ENCODE peak calls at places on chromosomes 13 and 19, in eight cellular contexts. One of them, this sample, is unnamed.

GRCh38 chr13:41960700-41961697 is at the start of gene VWA8:
- DNase-seq in activated naive CD4-positive, alpha-beta T cell treated with Interleukin-2 at 50 U/mL for 16 hours: peak; percentile 87
- DNase-seq in kidney tubule cell: peak; percentile 85
- DNase-seq in cardiac fibroblast: peak; percentile 82
- DNase-seq in foreskin fibroblast: peak; percentile 93
- DNase-seq in T-helper 1 cell: peak; percentile 71
- DNase-seq in COR-L47: peak; percentile 76
- DNase-seq in CD4-positive, CD25-positive, alpha-beta regulatory T cell: peak; percentile 63
- DNase-seq in this sample: peak; percentile 85

GRCh38 chr13:86684402-86684801 is 885.2 kb upstream of the SLITRK6 start:
- DNase-seq in activated naive CD4-positive, alpha-beta T cell treated with Interleukin-2 at 50 U/mL for 16 hours: no peak
- DNase-seq in kidney tubule cell: no peak
- DNase-seq in cardiac fibroblast: no peak
- DNase-seq in foreskin fibroblast: no peak
- DNase-seq in T-helper 1 cell: no peak
- DNase-seq in COR-L47: no peak
- DNase-seq in CD4-positive, CD25-positive, alpha-beta regulatory T cell: no peak
- DNase-seq in this sample: peak; percentile 66

GRCh38 chr13:44710576-44710975 is 134.4 kb upstream of the TSC22D1 start:
- DNase-seq in activated naive CD4-positive, alpha-beta T cell treated with Interleukin-2 at 50 U/mL for 16 hours: no peak
- DNase-seq in kidney tubule cell: peak; percentile 94
- DNase-seq in cardiac fibroblast: peak; percentile 94
- DNase-seq in foreskin fibroblast: peak; percentile 94
- DNase-seq in T-helper 1 cell: no peak
- DNase-seq in COR-L47: no peak
- DNase-seq in CD4-positive, CD25-positive, alpha-beta regulatory T cell: no peak
- DNase-seq in this sample: peak; percentile 66

GRCh38 chr13:28622286-28622685 is 36.6 kb upstream of the POMP start:
- DNase-seq in activated naive CD4-positive, alpha-beta T cell treated with Interleukin-2 at 50 U/mL for 16 hours: no peak
- DNase-seq in kidney tubule cell: no peak
- DNase-seq in cardiac fibroblast: no peak
- DNase-seq in foreskin fibroblast: no peak
- DNase-seq in T-helper 1 cell: no peak
- DNase-seq in COR-L47: no peak
- DNase-seq in CD4-positive, CD25-positive, alpha-beta regulatory T cell: no peak
- DNase-seq in this sample: no peak

GRCh38 chr13:31930901-31931522 is 100.6 kb upstream of the FRY start:
- DNase-seq in activated naive CD4-positive, alpha-beta T cell treated with Interleukin-2 at 50 U/mL for 16 hours: peak; percentile 24
- DNase-seq in kidney tubule cell: peak; percentile 30
- DNase-seq in cardiac fibroblast: no peak
- DNase-seq in foreskin fibroblast: no peak
- DNase-seq in T-helper 1 cell: no peak
- DNase-seq in COR-L47: no peak
- DNase-seq in CD4-positive, CD25-positive, alpha-beta regulatory T cell: no peak
- DNase-seq in this sample: no peak

GRCh38 chr19:15421726-15422260 is 3.0 kb upstream of the AKAP8L start:
- DNase-seq in activated naive CD4-positive, alpha-beta T cell treated with Interleukin-2 at 50 U/mL for 16 hours: no peak
- DNase-seq in kidney tubule cell: no peak
- DNase-seq in cardiac fibroblast: no peak
- DNase-seq in foreskin fibroblast: no peak
- DNase-seq in T-helper 1 cell: no peak
- DNase-seq in COR-L47: no peak
- DNase-seq in CD4-positive, CD25-positive, alpha-beta regulatory T cell: no peak
- DNase-seq in this sample: no peak

GRCh38 chr19:33054623-33055022 is 10.1 kb downstream of the RHPN2 start:
- DNase-seq in activated naive CD4-positive, alpha-beta T cell treated with Interleukin-2 at 50 U/mL for 16 hours: no peak
- DNase-seq in kidney tubule cell: peak; percentile 94
- DNase-seq in cardiac fibroblast: no peak
- DNase-seq in foreskin fibroblast: no peak
- DNase-seq in T-helper 1 cell: no peak
- DNase-seq in COR-L47: peak; percentile 43
- DNase-seq in CD4-positive, CD25-positive, alpha-beta regulatory T cell: no peak
- DNase-seq in this sample: no peak

GRCh38 chr19:54444737-54445136 is 4.3 kb upstream of the LENG8 start:
- DNase-seq in activated naive CD4-positive, alpha-beta T cell treated with Interleukin-2 at 50 U/mL for 16 hours: no peak
- DNase-seq in kidney tubule cell: no peak
- DNase-seq in cardiac fibroblast: no peak
- DNase-seq in foreskin fibroblast: no peak
- DNase-seq in T-helper 1 cell: no peak
- DNase-seq in COR-L47: no peak
- DNase-seq in CD4-positive, CD25-positive, alpha-beta regulatory T cell: no peak
- DNase-seq in this sample: no peak

GRCh38 chr13:47146136-47146535 is 249.3 kb upstream of the HTR2A start:
- DNase-seq in activated naive CD4-positive, alpha-beta T cell treated with Interleukin-2 at 50 U/mL for 16 hours: no peak
- DNase-seq in kidney tubule cell: peak; percentile 4
- DNase-seq in cardiac fibroblast: no peak
- DNase-seq in foreskin fibroblast: peak; percentile 50
- DNase-seq in T-helper 1 cell: no peak
- DNase-seq in COR-L47: no peak
- DNase-seq in CD4-positive, CD25-positive, alpha-beta regulatory T cell: no peak
- DNase-seq in this sample: peak; percentile 53

GRCh38 chr19:48405850-48406249 is 12.4 kb downstream of the GRIN2D start:
- DNase-seq in activated naive CD4-positive, alpha-beta T cell treated with Interleukin-2 at 50 U/mL for 16 hours: no peak
- DNase-seq in kidney tubule cell: peak; percentile 68
- DNase-seq in cardiac fibroblast: no peak
- DNase-seq in foreskin fibroblast: no peak
- DNase-seq in T-helper 1 cell: no peak
- DNase-seq in COR-L47: no peak
- DNase-seq in CD4-positive, CD25-positive, alpha-beta regulatory T cell: no peak
- DNase-seq in this sample: peak; percentile 29

This sample was measured in fibroblast of lung.